ENCODE peak calls at places on chromosomes 12 and 14, in ten cellular contexts. Y is PC-3, O is prostate gland, Z is astrocyte, N is HFFc6, R is uterus, C is psoas muscle, H is HFF-Myc, F is IMR-90, U is K562. L is an unnamed sample.

GRCh38 chr12:44497044-44497443 is 379.1 kb downstream of the NELL2 start:
- DNase-seq in Y (peak), O (no peak), Z (no peak), N (no peak), R (no peak), C (no peak), H (no peak), F (no peak), U (no peak), L (peak)

GRCh38 chr14:50088117-50088515 is 28.3 kb downstream of the VCPKMT start:
- DNase-seq in Y (no peak), O (no peak), Z (no peak), N (no peak), R (no peak), C (no peak), H (no peak), F (no peak), U (no peak), L (no peak)

GRCh38 chr12:72236071-72236705 is 36.0 kb upstream of the TRHDE start:
- DNase-seq in Y (peak), O (no peak), Z (peak), N (peak), R (no peak), C (no peak), H (no peak), F (peak), U (no peak), L (no peak)

GRCh38 chr14:103385153-103385993 is at the start of gene MARK3:
- DNase-seq in Y (peak), O (peak), Z (peak), N (peak), R (peak), C (peak), H (peak), F (peak), U (peak), L (peak)

GRCh38 chr12:68231229-68231628 is 5.6 kb upstream of the IL26 start:
- DNase-seq in Y (no peak), O (no peak), Z (no peak), N (no peak), R (no peak), C (no peak), H (no peak), F (no peak), U (no peak), L (no peak)

GRCh38 chr14:64541261-64541970 is 875 bp downstream of the HSPA2 start:
- DNase-seq in Y (no peak), O (no peak), Z (no peak), N (no peak), R (peak), C (peak), H (no peak), F (no peak), U (no peak), L (no peak)

GRCh38 chr14:70716483-70716882 is 74.8 kb downstream of the TTC9 start:
- DNase-seq in Y (no peak), O (no peak), Z (no peak), N (no peak), R (no peak), C (no peak), H (no peak), F (no peak), U (no peak), L (no peak)

GRCh38 chr12:88153959-88154358 is 11.9 kb downstream of the TMTC3 start:
- DNase-seq in Y (peak), O (no peak), Z (peak), N (peak), R (no peak), C (no peak), H (peak), F (peak), U (no peak), L (peak)

GRCh38 chr12:94732367-94732990 is 82.1 kb upstream of the TMCC3 start:
- DNase-seq in Y (no peak), O (no peak), Z (no peak), N (no peak), R (no peak), C (no peak), H (no peak), F (no peak), U (no peak), L (no peak)

GRCh38 chr12:19645823-19646222 is 206.5 kb downstream of the AEBP2 start:
- DNase-seq in Y (no peak), O (no peak), Z (no peak), N (no peak), R (no peak), C (no peak), H (no peak), F (no peak), U (no peak), L (no peak)

GRCh38 chr12:117140397-117141096 is 41.3 kb upstream of the TESC start:
- DNase-seq in Y (peak), O (peak), Z (no peak), N (no peak), R (no peak), C (peak), H (no peak), F (no peak), U (no peak), L (peak)

GRCh38 chr12:97308576-97309198 is 153.9 kb upstream of the RMST start:
- DNase-seq in Y (peak), O (peak), Z (peak), N (peak), R (no peak), C (no peak), H (peak), F (peak), U (peak), L (peak)

GRCh38 chr14:93068721-93069120 is 47.0 kb downstream of the ITPK1 start:
- DNase-seq in Y (no peak), O (no peak), Z (no peak), N (no peak), R (no peak), C (no peak), H (no peak), F (no peak), U (no peak), L (no peak)

DNA sequence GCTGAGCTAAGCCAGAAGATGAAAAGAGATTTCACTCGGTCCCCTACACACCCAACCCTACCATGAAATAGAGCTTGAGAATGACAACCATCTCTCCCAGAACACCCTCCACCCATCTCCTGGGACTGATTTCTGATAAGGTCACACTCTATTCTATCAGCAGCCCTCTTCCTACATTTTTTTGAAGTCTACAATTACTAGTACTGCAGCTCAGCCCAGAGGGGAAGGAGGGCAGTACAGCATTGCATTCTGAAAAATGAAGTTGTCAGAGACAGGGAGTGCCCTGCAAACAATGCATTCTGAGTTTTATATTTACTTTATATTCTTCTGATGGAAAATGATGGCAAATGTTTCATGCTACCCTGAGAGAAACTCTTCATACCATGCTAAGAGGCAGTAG is 318.5 kb downstream of the BCAT1 start:
- DNase-seq in Y (no peak), O (no peak), Z (no peak), N (no peak), R (no peak), C (no peak), H (no peak), F (no peak), U (no peak), L (no peak)
- TF ChIP-seq CTCF in Y (no peak), O (no peak), Z (peak), N (no peak), R (no peak), C (no peak), H (no peak), F (no peak), U (no peak), L (no peak)

DNA sequence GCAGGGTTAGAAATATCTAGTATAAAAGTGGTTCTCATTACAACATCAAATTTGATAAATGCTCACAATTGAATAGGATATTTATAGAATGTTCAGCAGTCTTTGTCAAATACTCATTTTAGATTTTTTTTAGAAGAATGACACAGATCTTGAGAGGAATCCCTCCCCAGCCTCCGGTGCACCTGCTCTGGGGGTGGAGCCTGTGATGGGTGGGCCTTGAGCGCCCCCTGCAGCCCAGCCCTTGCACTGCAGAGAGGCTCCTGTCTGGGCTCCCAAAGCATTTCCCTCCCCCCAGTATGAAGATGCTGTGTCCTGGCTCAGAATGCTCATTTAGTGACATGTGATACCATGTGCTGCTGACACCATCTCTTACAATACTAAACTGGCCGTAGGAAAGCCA is 792.3 kb downstream of the TMEM121 start:
- DNase-seq in Y (no peak), O (no peak), Z (no peak), N (no peak), R (no peak), C (no peak), H (no peak), F (no peak), U (peak), L (no peak)
- TF ChIP-seq CTCF in Y (no peak), O (no peak), Z (no peak), N (no peak), R (no peak), C (no peak), H (peak), F (no peak), U (peak), L (peak)

GRCh38 chr12:62520361-62520760 is 53.7 kb downstream of the MON2 start:
- DNase-seq in Y (no peak), O (no peak), Z (no peak), N (no peak), R (no peak), C (no peak), H (no peak), F (no peak), U (no peak), L (no peak)

GRCh38 chr12:62519043-62519442 is 52.4 kb downstream of the MON2 start:
- DNase-seq in Y (no peak), O (no peak), Z (no peak), N (no peak), R (peak), C (no peak), H (no peak), F (no peak), U (no peak), L (no peak)

GRCh38 chr12:62525306-62525705 is 58.7 kb downstream of the MON2 start:
- DNase-seq in Y (no peak), O (no peak), Z (no peak), N (no peak), R (no peak), C (no peak), H (no peak), F (no peak), U (no peak), L (no peak)

GRCh38 chr12:62523619-62524018 is 57.0 kb downstream of the MON2 start:
- DNase-seq in Y (no peak), O (no peak), Z (no peak), N (no peak), R (no peak), C (no peak), H (no peak), F (no peak), U (no peak), L (no peak)

DNA sequence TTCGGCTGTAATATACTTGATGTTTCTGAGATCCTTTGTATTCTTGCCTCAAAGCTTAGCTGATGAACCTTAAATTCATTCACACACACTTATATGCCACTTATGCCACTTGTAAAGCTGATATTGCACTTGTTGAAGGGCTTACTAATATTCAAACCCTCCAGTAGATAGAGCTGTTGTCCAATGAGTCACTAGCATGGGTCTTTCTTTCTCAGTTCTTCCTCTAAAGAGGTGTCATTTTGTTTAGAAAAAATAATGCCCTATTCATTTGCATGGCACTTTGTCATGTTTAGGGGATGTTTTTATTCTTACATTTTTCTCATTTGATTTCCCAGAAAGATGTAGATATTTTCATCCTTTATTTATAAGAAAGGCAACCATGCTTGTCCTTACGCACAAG is 56.4 kb downstream of the MON2 start:
- DNase-seq in Y (peak), O (no peak), Z (no peak), N (peak), R (no peak), C (no peak), H (no peak), F (peak), U (no peak), L (peak)
- TF ChIP-seq CTCF in Y (peak), O (no peak), Z (no peak), N (no peak), R (no peak), C (no peak), H (no peak), F (peak), U (no peak), L (no peak)

GRCh38 chr12:2004113-2004929 is at the start of gene DCP1B:
- DNase-seq in Y (peak), O (peak), Z (peak), N (peak), R (peak), C (peak), H (peak), F (peak), U (peak), L (peak)
- TF ChIP-seq CTCF in Y (no peak), O (peak), Z (no peak), N (no peak), R (peak), C (no peak), H (no peak), F (no peak), U (no peak), L (no peak)

GRCh38 chr14:23518716-23519115 is 32.8 kb downstream of the ZFHX2 start:
- DNase-seq in Y (no peak), O (no peak), Z (no peak), N (no peak), R (no peak), C (no peak), H (no peak), F (no peak), U (no peak), L (no peak)

GRCh38 chr14:23514009-23514962 is 37.3 kb downstream of the ZFHX2 start:
- DNase-seq in Y (no peak), O (peak), Z (no peak), N (no peak), R (no peak), C (no peak), H (no peak), F (no peak), U (no peak), L (no peak)

GRCh38 chr14:23520899-23521521 is 30.6 kb downstream of the ZFHX2 start:
- DNase-seq in Y (no peak), O (no peak), Z (no peak), N (no peak), R (no peak), C (no peak), H (no peak), F (no peak), U (no peak), L (no peak)

GRCh38 chr14:23521785-23522640 is 29.6 kb downstream of the ZFHX2 start:
- DNase-seq in Y (no peak), O (no peak), Z (no peak), N (no peak), R (no peak), C (no peak), H (no peak), F (no peak), U (no peak), L (no peak)

DNA sequence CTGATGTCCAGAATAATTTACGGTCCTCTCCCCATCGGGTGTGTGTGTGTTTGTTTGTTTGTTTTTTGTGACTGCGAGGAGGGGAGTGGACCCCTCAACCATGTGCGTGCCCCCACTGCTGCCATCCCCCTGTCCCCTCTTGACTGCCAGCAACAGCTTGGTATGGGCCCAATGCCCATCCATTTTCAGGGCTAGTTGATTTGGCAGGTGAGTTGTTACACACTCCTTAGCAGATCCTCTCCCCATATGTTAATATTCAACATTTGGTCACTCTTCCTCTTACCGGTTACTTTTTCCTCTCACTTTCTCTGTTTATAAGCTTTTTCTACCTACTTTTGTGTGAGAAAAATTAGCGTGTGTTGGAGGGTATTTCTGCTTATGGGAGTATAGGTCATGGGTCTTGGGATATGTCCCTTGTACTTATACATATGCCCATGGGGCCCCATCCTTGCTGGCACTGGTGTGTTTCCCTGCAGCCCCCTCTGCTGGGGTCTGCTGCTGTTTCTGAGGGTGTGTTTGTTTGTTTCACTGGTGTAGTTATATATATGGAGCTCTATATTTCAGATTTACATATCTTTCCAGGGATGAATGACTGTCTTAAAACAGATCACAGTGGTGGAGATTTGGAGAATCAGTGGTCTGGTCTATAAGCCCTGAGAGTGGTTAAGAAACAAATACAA is 33.8 kb downstream of the ZFHX2 start:
- DNase-seq in Y (no peak), O (no peak), Z (no peak), N (no peak), R (no peak), C (no peak), H (no peak), F (no peak), U (no peak), L (no peak)
- TF ChIP-seq CTCF in Y (no peak), O (no peak), Z (no peak), N (no peak), R (no peak), C (no peak), H (no peak), F (no peak), U (no peak), L (no peak)

DNA sequence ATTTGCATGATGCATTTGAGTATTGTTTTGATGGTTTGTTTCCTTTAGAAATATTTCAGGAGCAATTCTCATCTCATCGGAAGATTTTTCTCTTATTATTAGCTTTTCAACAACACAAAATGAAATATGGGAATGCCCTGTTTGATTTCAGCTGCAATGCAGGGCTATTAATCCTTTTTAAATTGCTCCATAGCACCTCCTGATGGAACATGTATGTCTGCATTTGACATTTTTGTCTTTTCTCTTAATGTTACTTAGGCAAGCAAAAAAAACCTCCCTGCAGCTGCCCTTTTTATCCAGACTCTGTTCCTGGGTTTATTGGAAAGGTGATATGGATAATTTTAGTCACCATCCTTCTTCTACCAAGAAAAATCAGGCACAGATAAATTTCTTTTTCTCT is 895.8 kb downstream of the RPS29 start:
- DNase-seq in Y (peak), O (no peak), Z (no peak), N (no peak), R (no peak), C (no peak), H (no peak), F (peak), U (no peak), L (peak)
- TF ChIP-seq CTCF in Y (peak), O (no peak), Z (no peak), N (peak), R (no peak), C (no peak), H (no peak), F (no peak), U (no peak), L (no peak)

L was measured in MCF 10A.